ENCODE peak calls at places on chromosomes 12 and 14, in ten cellular contexts. One of them, this sample, is unnamed.

GRCh38 chr14:101833045-101833444 is 71.5 kb downstream of the PPP2R5C start:
- DNase-seq in cardiac fibroblast: no peak
- DNase-seq in ascending aorta: no peak
- DNase-seq in CD8-positive, alpha-beta T cell: no peak
- DNase-seq in ovary: peak; percentile 79
- DNase-seq in AG10803: no peak
- DNase-seq in OCI-LY7: no peak
- DNase-seq in right lobe of liver: no peak
- DNase-seq in lower leg skin: no peak
- DNase-seq in body of pancreas: peak; percentile 56
- DNase-seq in this sample: no peak

GRCh38 chr12:5830121-5830520 is 114.9 kb downstream of the ANO2 start:
- DNase-seq in cardiac fibroblast: no peak
- DNase-seq in ascending aorta: no peak
- DNase-seq in CD8-positive, alpha-beta T cell: no peak
- DNase-seq in ovary: no peak
- DNase-seq in AG10803: no peak
- DNase-seq in OCI-LY7: no peak
- DNase-seq in right lobe of liver: no peak
- DNase-seq in lower leg skin: no peak
- DNase-seq in body of pancreas: no peak
- DNase-seq in this sample: no peak

GRCh38 chr14:99057684-99058083 is 214.3 kb downstream of the BCL11B start:
- DNase-seq in cardiac fibroblast: no peak
- DNase-seq in ascending aorta: no peak
- DNase-seq in CD8-positive, alpha-beta T cell: no peak
- DNase-seq in ovary: no peak
- DNase-seq in AG10803: no peak
- DNase-seq in OCI-LY7: no peak
- DNase-seq in right lobe of liver: no peak
- DNase-seq in lower leg skin: no peak
- DNase-seq in body of pancreas: no peak
- DNase-seq in this sample: no peak

GRCh38 chr14:98144964-98145363 is 1127.0 kb downstream of the BCL11B start:
- DNase-seq in cardiac fibroblast: no peak
- DNase-seq in ascending aorta: no peak
- DNase-seq in CD8-positive, alpha-beta T cell: no peak
- DNase-seq in ovary: no peak
- DNase-seq in AG10803: peak; percentile 69
- DNase-seq in OCI-LY7: no peak
- DNase-seq in right lobe of liver: no peak
- DNase-seq in lower leg skin: no peak
- DNase-seq in body of pancreas: no peak
- DNase-seq in this sample: no peak

GRCh38 chr14:65019944-65020566 is 33.4 kb downstream of the FNTB start:
- DNase-seq in cardiac fibroblast: peak; percentile 92
- DNase-seq in ascending aorta: no peak
- DNase-seq in CD8-positive, alpha-beta T cell: no peak
- DNase-seq in ovary: no peak
- DNase-seq in AG10803: peak; percentile 84
- DNase-seq in OCI-LY7: peak; percentile 64
- DNase-seq in right lobe of liver: no peak
- DNase-seq in lower leg skin: no peak
- DNase-seq in body of pancreas: peak; percentile 34
- DNase-seq in this sample: peak; percentile 20

GRCh38 chr12:42086021-42086420 is 58.7 kb downstream of the GXYLT1 start:
- DNase-seq in cardiac fibroblast: peak; percentile 66
- DNase-seq in ascending aorta: no peak
- DNase-seq in CD8-positive, alpha-beta T cell: no peak
- DNase-seq in ovary: no peak
- DNase-seq in AG10803: peak; percentile 36
- DNase-seq in OCI-LY7: no peak
- DNase-seq in right lobe of liver: no peak
- DNase-seq in lower leg skin: no peak
- DNase-seq in body of pancreas: no peak
- DNase-seq in this sample: no peak

GRCh38 chr12:64318605-64319004 is 72.0 kb downstream of the C12orf56 start:
- DNase-seq in cardiac fibroblast: peak; percentile 66
- DNase-seq in ascending aorta: no peak
- DNase-seq in CD8-positive, alpha-beta T cell: no peak
- DNase-seq in ovary: no peak
- DNase-seq in AG10803: peak; percentile 51
- DNase-seq in OCI-LY7: no peak
- DNase-seq in right lobe of liver: no peak
- DNase-seq in lower leg skin: no peak
- DNase-seq in body of pancreas: no peak
- DNase-seq in this sample: peak; percentile 12

GRCh38 chr12:10873374-10873773 is 10.7 kb downstream of the PRH1 start:
- DNase-seq in cardiac fibroblast: peak; percentile 80
- DNase-seq in ascending aorta: no peak
- DNase-seq in CD8-positive, alpha-beta T cell: no peak
- DNase-seq in ovary: no peak
- DNase-seq in AG10803: peak; percentile 17
- DNase-seq in OCI-LY7: no peak
- DNase-seq in right lobe of liver: no peak
- DNase-seq in lower leg skin: no peak
- DNase-seq in body of pancreas: no peak
- DNase-seq in this sample: no peak

GRCh38 chr14:28769358-28769757 is 2.8 kb downstream of the FOXG1 start:
- DNase-seq in cardiac fibroblast: no peak
- DNase-seq in ascending aorta: no peak
- DNase-seq in CD8-positive, alpha-beta T cell: no peak
- DNase-seq in ovary: no peak
- DNase-seq in AG10803: no peak
- DNase-seq in OCI-LY7: no peak
- DNase-seq in right lobe of liver: no peak
- DNase-seq in lower leg skin: no peak
- DNase-seq in body of pancreas: no peak
- DNase-seq in this sample: no peak

GRCh38 chr14:28766505-28767238 is at the start of gene FOXG1:
- DNase-seq in cardiac fibroblast: peak; percentile 71
- DNase-seq in ascending aorta: no peak
- DNase-seq in CD8-positive, alpha-beta T cell: no peak
- DNase-seq in ovary: peak; percentile 69
- DNase-seq in AG10803: peak; percentile 44
- DNase-seq in OCI-LY7: no peak
- DNase-seq in right lobe of liver: no peak
- DNase-seq in lower leg skin: no peak
- DNase-seq in body of pancreas: no peak
- DNase-seq in this sample: peak; percentile 82

GRCh38 chr14:28768549-28768870 is 1.9 kb downstream of the FOXG1 start:
- DNase-seq in cardiac fibroblast: no peak
- DNase-seq in ascending aorta: no peak
- DNase-seq in CD8-positive, alpha-beta T cell: no peak
- DNase-seq in ovary: no peak
- DNase-seq in AG10803: no peak
- DNase-seq in OCI-LY7: no peak
- DNase-seq in right lobe of liver: no peak
- DNase-seq in lower leg skin: no peak
- DNase-seq in body of pancreas: no peak
- DNase-seq in this sample: no peak

GRCh38 chr14:28767239-28767850 is 758 bp downstream of the FOXG1 start:
- DNase-seq in cardiac fibroblast: no peak
- DNase-seq in ascending aorta: no peak
- DNase-seq in CD8-positive, alpha-beta T cell: no peak
- DNase-seq in ovary: no peak
- DNase-seq in AG10803: no peak
- DNase-seq in OCI-LY7: no peak
- DNase-seq in right lobe of liver: no peak
- DNase-seq in lower leg skin: no peak
- DNase-seq in body of pancreas: no peak
- DNase-seq in this sample: no peak

DNA sequence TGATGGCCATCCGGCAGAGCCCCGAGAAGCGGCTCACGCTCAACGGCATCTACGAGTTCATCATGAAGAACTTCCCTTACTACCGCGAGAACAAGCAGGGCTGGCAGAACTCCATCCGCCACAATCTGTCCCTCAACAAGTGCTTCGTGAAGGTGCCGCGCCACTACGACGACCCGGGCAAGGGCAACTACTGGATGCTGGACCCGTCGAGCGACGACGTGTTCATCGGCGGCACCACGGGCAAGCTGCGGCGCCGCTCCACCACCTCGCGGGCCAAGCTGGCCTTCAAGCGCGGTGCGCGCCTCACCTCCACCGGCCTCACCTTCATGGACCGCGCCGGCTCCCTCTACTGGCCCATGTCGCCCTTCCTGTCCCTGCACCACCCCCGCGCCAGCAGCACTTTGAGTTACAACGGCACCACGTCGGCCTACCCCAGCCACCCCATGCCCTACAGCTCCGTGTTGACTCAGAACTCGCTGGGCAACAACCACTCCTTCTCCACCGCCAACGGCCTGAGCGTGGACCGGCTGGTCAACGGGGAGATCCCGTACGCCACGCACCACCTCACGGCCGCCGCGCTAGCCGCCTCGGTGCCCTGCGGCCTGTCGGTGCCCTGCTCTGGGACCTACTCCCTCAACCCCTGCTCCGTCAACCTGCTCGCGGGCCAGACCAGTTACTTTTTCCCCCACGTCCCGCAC is 1.4 kb downstream of the FOXG1 start:
- DNase-seq in cardiac fibroblast: no peak
- DNase-seq in ascending aorta: no peak
- DNase-seq in CD8-positive, alpha-beta T cell: no peak
- DNase-seq in ovary: peak; percentile 42
- DNase-seq in AG10803: no peak
- DNase-seq in OCI-LY7: no peak
- DNase-seq in right lobe of liver: no peak
- DNase-seq in lower leg skin: no peak
- DNase-seq in body of pancreas: no peak
- DNase-seq in this sample: peak; percentile 66
- TF ChIP-seq CTCF in cardiac fibroblast: no peak
- TF ChIP-seq CTCF in ascending aorta: no peak
- TF ChIP-seq CTCF in CD8-positive, alpha-beta T cell: no peak
- TF ChIP-seq CTCF in ovary: no peak
- TF ChIP-seq CTCF in AG10803: no peak
- TF ChIP-seq CTCF in OCI-LY7: no peak
- TF ChIP-seq CTCF in right lobe of liver: no peak
- TF ChIP-seq CTCF in lower leg skin: no peak
- TF ChIP-seq CTCF in body of pancreas: peak; percentile 8
- TF ChIP-seq CTCF in this sample: no peak

GRCh38 chr12:14970467-14970866 is 2.4 kb upstream of the PDE6H start:
- DNase-seq in cardiac fibroblast: no peak
- DNase-seq in ascending aorta: no peak
- DNase-seq in CD8-positive, alpha-beta T cell: no peak
- DNase-seq in ovary: no peak
- DNase-seq in AG10803: no peak
- DNase-seq in OCI-LY7: no peak
- DNase-seq in right lobe of liver: no peak
- DNase-seq in lower leg skin: no peak
- DNase-seq in body of pancreas: no peak
- DNase-seq in this sample: no peak
- H3K4me3 ChIP-seq in cardiac fibroblast: no peak overlapping the region
- H3K4me3 ChIP-seq in ascending aorta: no peak overlapping the region
- H3K4me3 ChIP-seq in CD8-positive, alpha-beta T cell: no peak overlapping the region
- H3K4me3 ChIP-seq in ovary: no peak overlapping the region
- H3K4me3 ChIP-seq in AG10803: no peak overlapping the region
- H3K4me3 ChIP-seq in OCI-LY7: no peak overlapping the region
- H3K4me3 ChIP-seq in right lobe of liver: no peak overlapping the region
- H3K4me3 ChIP-seq in lower leg skin: no peak overlapping the region
- H3K4me3 ChIP-seq in body of pancreas: no peak overlapping the region
- H3K4me3 ChIP-seq in this sample: no peak overlapping the region

GRCh38 chr12:120751389-120751788 is 25.8 kb downstream of the ACADS start:
- DNase-seq in cardiac fibroblast: no peak
- DNase-seq in ascending aorta: no peak
- DNase-seq in CD8-positive, alpha-beta T cell: no peak
- DNase-seq in ovary: no peak
- DNase-seq in AG10803: no peak
- DNase-seq in OCI-LY7: no peak
- DNase-seq in right lobe of liver: no peak
- DNase-seq in lower leg skin: no peak
- DNase-seq in body of pancreas: no peak
- DNase-seq in this sample: no peak

GRCh38 chr12:120749256-120749655 is 23.6 kb downstream of the ACADS start:
- DNase-seq in cardiac fibroblast: no peak
- DNase-seq in ascending aorta: no peak
- DNase-seq in CD8-positive, alpha-beta T cell: no peak
- DNase-seq in ovary: no peak
- DNase-seq in AG10803: no peak
- DNase-seq in OCI-LY7: no peak
- DNase-seq in right lobe of liver: no peak
- DNase-seq in lower leg skin: no peak
- DNase-seq in body of pancreas: no peak
- DNase-seq in this sample: no peak

GRCh38 chr12:120748242-120748641 is 22.6 kb downstream of the ACADS start:
- DNase-seq in cardiac fibroblast: no peak
- DNase-seq in ascending aorta: no peak
- DNase-seq in CD8-positive, alpha-beta T cell: no peak
- DNase-seq in ovary: no peak
- DNase-seq in AG10803: no peak
- DNase-seq in OCI-LY7: no peak
- DNase-seq in right lobe of liver: no peak
- DNase-seq in lower leg skin: no peak
- DNase-seq in body of pancreas: no peak
- DNase-seq in this sample: no peak

GRCh38 chr12:120754792-120755191 is 29.2 kb downstream of the ACADS start:
- DNase-seq in cardiac fibroblast: no peak
- DNase-seq in ascending aorta: no peak
- DNase-seq in CD8-positive, alpha-beta T cell: no peak
- DNase-seq in ovary: no peak
- DNase-seq in AG10803: no peak
- DNase-seq in OCI-LY7: no peak
- DNase-seq in right lobe of liver: no peak
- DNase-seq in lower leg skin: no peak
- DNase-seq in body of pancreas: no peak
- DNase-seq in this sample: no peak

DNA sequence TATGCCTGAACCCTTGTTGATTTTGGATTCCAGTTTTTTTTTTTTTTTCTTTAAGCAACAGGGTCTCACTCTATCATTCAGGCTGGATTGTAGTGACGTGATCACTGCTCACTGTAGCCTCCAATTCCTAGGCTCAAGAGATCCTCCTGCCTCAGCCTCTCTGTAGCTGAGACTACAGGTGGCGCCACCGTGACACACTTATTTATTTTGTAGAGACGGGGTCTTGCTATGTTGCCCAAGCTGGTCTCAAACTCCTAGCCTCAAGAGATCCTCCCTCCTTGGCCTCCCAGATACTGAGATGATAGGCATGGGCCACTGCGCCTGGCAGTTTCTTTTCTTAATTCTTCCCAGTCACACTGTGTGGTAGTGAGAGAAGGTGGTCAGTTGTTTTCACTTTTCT is 25.2 kb downstream of the ACADS start:
- DNase-seq in cardiac fibroblast: no peak
- DNase-seq in ascending aorta: no peak
- DNase-seq in CD8-positive, alpha-beta T cell: no peak
- DNase-seq in ovary: no peak
- DNase-seq in AG10803: no peak
- DNase-seq in OCI-LY7: no peak
- DNase-seq in right lobe of liver: no peak
- DNase-seq in lower leg skin: no peak
- DNase-seq in body of pancreas: no peak
- DNase-seq in this sample: no peak
- TF ChIP-seq CTCF in cardiac fibroblast: no peak
- TF ChIP-seq CTCF in ascending aorta: no peak
- TF ChIP-seq CTCF in CD8-positive, alpha-beta T cell: no peak
- TF ChIP-seq CTCF in ovary: no peak
- TF ChIP-seq CTCF in AG10803: no peak
- TF ChIP-seq CTCF in OCI-LY7: peak; percentile 66
- TF ChIP-seq CTCF in right lobe of liver: no peak
- TF ChIP-seq CTCF in lower leg skin: no peak
- TF ChIP-seq CTCF in body of pancreas: no peak
- TF ChIP-seq CTCF in this sample: peak; percentile 5

GRCh38 chr12:31315089-31315725 is 10.7 kb downstream of the SINHCAF start:
- DNase-seq in cardiac fibroblast: no peak
- DNase-seq in ascending aorta: no peak
- DNase-seq in CD8-positive, alpha-beta T cell: no peak
- DNase-seq in ovary: no peak
- DNase-seq in AG10803: no peak
- DNase-seq in OCI-LY7: no peak
- DNase-seq in right lobe of liver: no peak
- DNase-seq in lower leg skin: no peak
- DNase-seq in body of pancreas: no peak
- DNase-seq in this sample: no peak

GRCh38 chr12:31316964-31317363 is 9.0 kb downstream of the SINHCAF start:
- DNase-seq in cardiac fibroblast: no peak
- DNase-seq in ascending aorta: no peak
- DNase-seq in CD8-positive, alpha-beta T cell: no peak
- DNase-seq in ovary: no peak
- DNase-seq in AG10803: no peak
- DNase-seq in OCI-LY7: no peak
- DNase-seq in right lobe of liver: no peak
- DNase-seq in lower leg skin: no peak
- DNase-seq in body of pancreas: no peak
- DNase-seq in this sample: no peak

GRCh38 chr12:31315779-31316465 is 10.0 kb downstream of the SINHCAF start:
- DNase-seq in cardiac fibroblast: no peak
- DNase-seq in ascending aorta: no peak
- DNase-seq in CD8-positive, alpha-beta T cell: no peak
- DNase-seq in ovary: no peak
- DNase-seq in AG10803: no peak
- DNase-seq in OCI-LY7: no peak
- DNase-seq in right lobe of liver: no peak
- DNase-seq in lower leg skin: no peak
- DNase-seq in body of pancreas: no peak
- DNase-seq in this sample: no peak

GRCh38 chr12:31318870-31319269 is 7.1 kb downstream of the SINHCAF start:
- DNase-seq in cardiac fibroblast: no peak
- DNase-seq in ascending aorta: no peak
- DNase-seq in CD8-positive, alpha-beta T cell: no peak
- DNase-seq in ovary: no peak
- DNase-seq in AG10803: no peak
- DNase-seq in OCI-LY7: no peak
- DNase-seq in right lobe of liver: no peak
- DNase-seq in lower leg skin: no peak
- DNase-seq in body of pancreas: no peak
- DNase-seq in this sample: no peak

DNA sequence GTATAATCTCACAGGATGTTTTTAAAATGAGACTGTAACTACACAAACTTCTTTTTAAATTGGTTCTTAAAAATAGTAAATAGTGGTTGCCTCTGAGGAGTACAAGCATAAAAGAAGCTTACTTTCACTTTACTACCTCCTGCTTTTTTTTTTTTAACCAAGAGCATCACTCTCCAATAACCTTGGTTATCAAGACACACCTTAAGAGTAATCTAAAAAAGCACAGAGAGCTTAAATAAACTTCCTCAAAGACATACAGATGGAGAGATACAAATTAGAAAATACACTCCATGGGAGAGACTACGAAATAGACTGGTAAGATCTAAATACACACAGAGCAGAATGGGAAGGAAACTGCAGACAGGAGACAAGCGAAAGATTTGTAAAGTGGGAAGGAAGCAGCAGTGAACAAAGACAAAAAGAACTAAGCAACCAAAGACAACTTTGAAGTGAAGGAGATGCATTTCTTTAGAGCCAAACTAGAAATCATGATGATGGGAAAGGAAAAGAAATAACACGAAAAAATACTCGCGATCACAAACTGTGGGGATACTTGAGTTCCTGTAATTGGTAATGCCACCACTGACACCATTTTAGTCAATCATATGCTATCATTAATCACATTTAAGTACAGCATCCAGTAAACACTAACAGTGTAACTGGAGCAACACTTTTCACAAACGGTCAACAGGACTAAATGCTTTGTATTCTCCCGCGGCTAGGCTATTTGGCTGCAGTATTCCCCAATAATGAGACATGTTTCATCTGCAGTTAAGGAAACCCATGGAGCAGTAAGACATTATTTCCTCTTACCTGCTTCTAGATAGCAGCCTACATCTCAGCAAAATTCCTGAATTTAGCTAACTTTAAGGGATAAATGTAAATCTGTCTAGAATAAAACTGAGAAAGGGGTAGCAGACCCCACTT is 8.2 kb downstream of the SINHCAF start:
- DNase-seq in cardiac fibroblast: peak; percentile 41
- DNase-seq in ascending aorta: no peak
- DNase-seq in CD8-positive, alpha-beta T cell: no peak
- DNase-seq in ovary: no peak
- DNase-seq in AG10803: peak; percentile 14
- DNase-seq in OCI-LY7: peak; percentile 24
- DNase-seq in right lobe of liver: no peak
- DNase-seq in lower leg skin: no peak
- DNase-seq in body of pancreas: no peak
- DNase-seq in this sample: no peak
- H3K4me3 ChIP-seq in cardiac fibroblast: peak overlapping the region; percentile 50
- H3K4me3 ChIP-seq in ascending aorta: peak overlapping the region; percentile 35
- H3K4me3 ChIP-seq in CD8-positive, alpha-beta T cell: peak overlapping the region; percentile 36
- H3K4me3 ChIP-seq in ovary: peak overlapping the region; percentile 18
- H3K4me3 ChIP-seq in AG10803: peak overlapping the region; percentile 35
- H3K4me3 ChIP-seq in OCI-LY7: peak overlapping the region; percentile 70
- H3K4me3 ChIP-seq in right lobe of liver: peak overlapping the region; percentile 11
- H3K4me3 ChIP-seq in lower leg skin: no peak overlapping the region
- H3K4me3 ChIP-seq in body of pancreas: no peak overlapping the region
- H3K4me3 ChIP-seq in this sample: peak overlapping the region; percentile 55

This sample was measured in GM06990.